ENCODE peak calls at places on chromosomes 5 and 9, in eight cellular contexts. One of them, this sample, is unnamed. For H3K4me1, the result is how much of the 10 kb centered on the place peaks cover.

GRCh38 chr5:178213003-178213449 is 8.7 kb downstream of the HNRNPAB start:
- DNase-seq in mucosa of descending colon: no peak
- DNase-seq in heart left ventricle: no peak
- DNase-seq in endodermal cell: peak
- DNase-seq in heart right ventricle: no peak
- DNase-seq in A549: no peak
- DNase-seq in breast epithelium: no peak
- DNase-seq in HCT116: no peak
- DNase-seq in this sample: no peak

GRCh38 chr9:136098844-136099243 is 3.8 kb upstream of the NACC2 start:
- DNase-seq in breast epithelium: no peak
- DNase-seq in mucosa of descending colon: no peak
- DNase-seq in HCT116: no peak
- DNase-seq in A549: no peak
- DNase-seq in endodermal cell: no peak
- DNase-seq in heart right ventricle: no peak
- DNase-seq in heart left ventricle: no peak
- DNase-seq in this sample: no peak

GRCh38 chr5:145237843-145238242 is 597.3 kb downstream of the PRELID2 start:
- DNase-seq in HCT116: peak
- DNase-seq in A549: peak
- DNase-seq in mucosa of descending colon: no peak
- DNase-seq in breast epithelium: no peak
- DNase-seq in heart right ventricle: no peak
- DNase-seq in heart left ventricle: no peak
- DNase-seq in endodermal cell: peak
- DNase-seq in this sample: no peak

GRCh38 chr5:178223196-178223773 is 9.3 kb downstream of the PHYKPL start:
- DNase-seq in mucosa of descending colon: no peak
- DNase-seq in endodermal cell: peak
- DNase-seq in HCT116: no peak
- DNase-seq in A549: no peak
- DNase-seq in heart left ventricle: no peak
- DNase-seq in breast epithelium: no peak
- DNase-seq in heart right ventricle: no peak
- DNase-seq in this sample: no peak

GRCh38 chr9:124357591-124358361 is 57.5 kb downstream of the PSMB7 start:
- DNase-seq in endodermal cell: peak
- DNase-seq in breast epithelium: no peak
- DNase-seq in mucosa of descending colon: no peak
- DNase-seq in HCT116: no peak
- DNase-seq in heart right ventricle: no peak
- DNase-seq in A549: no peak
- DNase-seq in heart left ventricle: no peak
- DNase-seq in this sample: no peak

GRCh38 chr5:128407956-128408355 is 130.1 kb downstream of the FBN2 start:
- DNase-seq in heart right ventricle: no peak
- DNase-seq in heart left ventricle: no peak
- DNase-seq in breast epithelium: no peak
- DNase-seq in HCT116: no peak
- DNase-seq in A549: no peak
- DNase-seq in mucosa of descending colon: no peak
- DNase-seq in endodermal cell: no peak
- DNase-seq in this sample: no peak

GRCh38 chr9:117929873-117930272 is 225.7 kb downstream of the TLR4 start:
- DNase-seq in A549: no peak
- DNase-seq in mucosa of descending colon: no peak
- DNase-seq in HCT116: no peak
- DNase-seq in heart left ventricle: no peak
- DNase-seq in endodermal cell: no peak
- DNase-seq in heart right ventricle: no peak
- DNase-seq in breast epithelium: no peak
- DNase-seq in this sample: no peak

GRCh38 chr9:135701067-135701967 is 668 bp upstream of the KCNT1 start:
- DNase-seq in mucosa of descending colon: no peak
- DNase-seq in endodermal cell: no peak
- DNase-seq in breast epithelium: no peak
- DNase-seq in A549: no peak
- DNase-seq in heart left ventricle: no peak
- DNase-seq in heart right ventricle: no peak
- DNase-seq in HCT116: no peak
- DNase-seq in this sample: no peak

GRCh38 chr5:140041492-140042421 is 1.3 kb downstream of the NRG2 start:
- DNase-seq in heart left ventricle: peak
- DNase-seq in breast epithelium: no peak
- DNase-seq in endodermal cell: peak
- DNase-seq in mucosa of descending colon: peak
- DNase-seq in HCT116: no peak
- DNase-seq in A549: peak
- DNase-seq in heart right ventricle: peak
- DNase-seq in this sample: peak

GRCh38 chr5:140041099-140041491 is 2.0 kb downstream of the NRG2 start:
- DNase-seq in mucosa of descending colon: no peak
- DNase-seq in heart right ventricle: no peak
- DNase-seq in HCT116: no peak
- DNase-seq in A549: no peak
- DNase-seq in breast epithelium: no peak
- DNase-seq in endodermal cell: no peak
- DNase-seq in heart left ventricle: no peak
- DNase-seq in this sample: no peak

GRCh38 chr5:140044041-140044440 is 942 bp upstream of the NRG2 start:
- DNase-seq in A549: no peak
- DNase-seq in breast epithelium: no peak
- DNase-seq in endodermal cell: no peak
- DNase-seq in HCT116: no peak
- DNase-seq in mucosa of descending colon: no peak
- DNase-seq in heart right ventricle: no peak
- DNase-seq in heart left ventricle: no peak
- DNase-seq in this sample: no peak

GRCh38 chr5:140042551-140043507 is at the start of gene NRG2:
- DNase-seq in mucosa of descending colon: peak
- DNase-seq in breast epithelium: peak
- DNase-seq in HCT116: peak
- DNase-seq in heart left ventricle: peak
- DNase-seq in heart right ventricle: peak
- DNase-seq in A549: peak
- DNase-seq in endodermal cell: peak
- DNase-seq in this sample: peak

GRCh38 chr5:140043508-140043872 is 391 bp upstream of the NRG2 start:
- DNase-seq in heart right ventricle: peak
- DNase-seq in heart left ventricle: peak
- DNase-seq in HCT116: no peak
- DNase-seq in A549: peak
- DNase-seq in breast epithelium: no peak
- DNase-seq in endodermal cell: peak
- DNase-seq in mucosa of descending colon: no peak
- DNase-seq in this sample: no peak
- TF ChIP-seq CTCF in heart right ventricle: no peak
- TF ChIP-seq CTCF in heart left ventricle: no peak
- TF ChIP-seq CTCF in HCT116: no peak
- TF ChIP-seq CTCF in A549: peak
- TF ChIP-seq CTCF in breast epithelium: no peak
- TF ChIP-seq CTCF in endodermal cell: peak
- TF ChIP-seq CTCF in mucosa of descending colon: no peak
- TF ChIP-seq CTCF in this sample: peak

GRCh38 chr5:172178301-172179031 is 9.6 kb downstream of the STK10 start:
- DNase-seq in breast epithelium: no peak
- DNase-seq in heart left ventricle: no peak
- DNase-seq in heart right ventricle: no peak
- DNase-seq in HCT116: no peak
- DNase-seq in mucosa of descending colon: peak
- DNase-seq in endodermal cell: no peak
- DNase-seq in A549: no peak
- DNase-seq in this sample: no peak

GRCh38 chr5:172173771-172174170 is 14.3 kb downstream of the STK10 start:
- DNase-seq in heart left ventricle: no peak
- DNase-seq in A549: no peak
- DNase-seq in breast epithelium: no peak
- DNase-seq in mucosa of descending colon: peak
- DNase-seq in heart right ventricle: no peak
- DNase-seq in endodermal cell: no peak
- DNase-seq in HCT116: no peak
- DNase-seq in this sample: peak

GRCh38 chr5:172172912-172173591 is 15.0 kb downstream of the STK10 start:
- DNase-seq in HCT116: no peak
- DNase-seq in A549: no peak
- DNase-seq in heart left ventricle: no peak
- DNase-seq in endodermal cell: no peak
- DNase-seq in breast epithelium: no peak
- DNase-seq in mucosa of descending colon: no peak
- DNase-seq in heart right ventricle: peak
- DNase-seq in this sample: no peak

GRCh38 chr5:172177232-172177631 is 10.8 kb downstream of the STK10 start:
- DNase-seq in A549: no peak
- DNase-seq in heart right ventricle: no peak
- DNase-seq in mucosa of descending colon: no peak
- DNase-seq in HCT116: no peak
- DNase-seq in heart left ventricle: no peak
- DNase-seq in breast epithelium: no peak
- DNase-seq in endodermal cell: no peak
- DNase-seq in this sample: no peak

GRCh38 chr5:172175263-172175719 is 12.7 kb downstream of the STK10 start:
- DNase-seq in endodermal cell: no peak
- DNase-seq in A549: no peak
- DNase-seq in breast epithelium: no peak
- DNase-seq in heart right ventricle: peak
- DNase-seq in HCT116: no peak
- DNase-seq in mucosa of descending colon: peak
- DNase-seq in heart left ventricle: no peak
- DNase-seq in this sample: no peak
- H3K4me1 ChIP-seq in endodermal cell: under half
- H3K4me1 ChIP-seq in A549: under half
- H3K4me1 ChIP-seq in breast epithelium: under half
- H3K4me1 ChIP-seq in heart right ventricle: half or more
- H3K4me1 ChIP-seq in HCT116: under half
- H3K4me1 ChIP-seq in mucosa of descending colon: under half
- H3K4me1 ChIP-seq in heart left ventricle: under half
- H3K4me1 ChIP-seq in this sample: under half

GRCh38 chr9:70409280-70409679 is 5.2 kb downstream of the KLF9 start:
- DNase-seq in heart left ventricle: no peak
- DNase-seq in breast epithelium: no peak
- DNase-seq in HCT116: no peak
- DNase-seq in heart right ventricle: no peak
- DNase-seq in A549: no peak
- DNase-seq in mucosa of descending colon: no peak
- DNase-seq in endodermal cell: no peak
- DNase-seq in this sample: no peak

GRCh38 chr9:70407081-70407503 is 7.4 kb downstream of the KLF9 start:
- DNase-seq in HCT116: no peak
- DNase-seq in endodermal cell: no peak
- DNase-seq in mucosa of descending colon: no peak
- DNase-seq in A549: peak
- DNase-seq in breast epithelium: no peak
- DNase-seq in heart left ventricle: no peak
- DNase-seq in heart right ventricle: no peak
- DNase-seq in this sample: no peak

GRCh38 chr9:70410368-70410767 is 4.1 kb downstream of the KLF9 start:
- DNase-seq in mucosa of descending colon: no peak
- DNase-seq in heart left ventricle: no peak
- DNase-seq in breast epithelium: no peak
- DNase-seq in HCT116: no peak
- DNase-seq in endodermal cell: no peak
- DNase-seq in A549: no peak
- DNase-seq in heart right ventricle: no peak
- DNase-seq in this sample: no peak

GRCh38 chr9:70409800-70410199 is 4.7 kb downstream of the KLF9 start:
- DNase-seq in heart right ventricle: no peak
- DNase-seq in mucosa of descending colon: no peak
- DNase-seq in A549: no peak
- DNase-seq in HCT116: no peak
- DNase-seq in breast epithelium: no peak
- DNase-seq in endodermal cell: no peak
- DNase-seq in heart left ventricle: no peak
- DNase-seq in this sample: no peak

DNA sequence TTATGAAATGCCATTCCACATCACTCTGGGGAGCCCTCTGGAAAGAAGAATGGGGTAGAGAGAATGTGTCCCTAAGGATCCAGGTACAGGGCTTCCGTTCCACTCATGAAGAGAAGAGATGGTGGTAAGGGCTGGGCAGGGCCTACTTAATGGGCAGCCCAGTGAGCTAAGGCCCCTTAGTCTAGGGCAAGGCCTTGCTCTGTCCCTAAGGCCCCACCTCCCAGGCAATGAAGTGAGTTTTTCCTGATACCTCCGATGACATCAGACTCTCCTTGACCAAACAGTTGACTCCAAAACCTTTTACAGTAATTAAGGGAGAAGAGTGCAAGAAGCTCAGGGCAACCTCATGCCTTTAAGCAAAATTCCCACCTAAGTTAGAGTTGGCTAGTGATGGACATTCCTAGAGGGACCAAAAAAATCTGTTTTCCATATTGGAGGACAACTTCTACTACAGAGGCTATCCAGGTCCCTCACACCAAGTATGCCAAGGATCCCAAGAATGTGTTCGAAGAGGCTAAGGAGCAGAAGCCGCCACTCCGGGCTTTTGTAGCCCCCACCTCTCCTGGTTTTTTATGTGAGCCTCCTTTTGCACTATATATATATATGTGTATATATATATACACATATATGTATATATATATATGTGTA is 5.9 kb downstream of the KLF9 start:
- DNase-seq in heart left ventricle: no peak
- DNase-seq in endodermal cell: no peak
- DNase-seq in heart right ventricle: no peak
- DNase-seq in breast epithelium: no peak
- DNase-seq in A549: no peak
- DNase-seq in mucosa of descending colon: no peak
- DNase-seq in HCT116: no peak
- DNase-seq in this sample: no peak
- TF ChIP-seq CTCF in heart left ventricle: no peak
- TF ChIP-seq CTCF in endodermal cell: no peak
- TF ChIP-seq CTCF in heart right ventricle: no peak
- TF ChIP-seq CTCF in breast epithelium: no peak
- TF ChIP-seq CTCF in A549: no peak
- TF ChIP-seq CTCF in mucosa of descending colon: no peak
- TF ChIP-seq CTCF in HCT116: no peak
- TF ChIP-seq CTCF in this sample: no peak

DNA sequence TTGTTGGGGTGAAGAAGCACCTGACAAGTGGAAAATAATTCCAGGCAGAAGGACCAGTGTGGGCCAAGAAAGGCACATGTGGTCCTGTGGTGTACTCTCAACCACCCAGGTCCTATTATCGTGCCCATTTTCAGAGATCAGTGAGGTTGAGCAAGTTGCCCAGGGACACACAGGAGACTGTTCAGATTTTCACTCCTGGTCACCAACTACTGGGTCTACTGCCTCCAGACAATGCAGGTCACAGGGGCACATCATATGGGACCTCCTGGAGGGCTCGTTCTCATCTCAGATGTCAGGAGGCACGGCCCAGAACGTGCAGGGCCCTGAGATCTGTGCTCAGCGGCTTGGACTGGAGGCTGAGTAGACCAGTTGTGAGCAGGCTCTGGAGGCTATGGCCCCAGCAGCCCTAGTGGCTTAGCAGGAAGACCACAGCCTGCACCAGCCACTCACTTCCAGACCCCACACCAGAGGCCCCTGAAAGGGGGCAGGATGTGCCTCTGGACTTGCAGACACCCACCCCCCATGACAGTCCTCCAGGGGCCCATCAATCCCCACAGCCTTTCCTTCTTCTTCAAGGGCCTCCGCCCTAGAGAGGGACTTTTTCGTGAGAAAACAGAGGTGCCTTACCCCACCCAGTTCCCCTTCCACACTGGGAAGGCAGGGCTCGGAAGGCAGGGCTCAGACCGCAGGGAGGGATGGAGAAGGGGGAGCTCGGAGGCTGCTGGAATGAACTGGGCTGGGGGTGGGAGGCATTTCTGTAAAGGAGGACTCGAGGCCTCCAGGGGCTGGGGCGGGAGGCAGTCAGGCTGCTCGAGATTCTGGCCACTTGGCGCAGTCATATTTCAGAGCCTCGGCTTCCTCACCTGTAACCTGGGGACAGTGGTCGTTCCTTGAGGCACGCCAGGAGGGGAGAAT is 82.7 kb upstream of the NEURL1B start:
- DNase-seq in breast epithelium: no peak
- DNase-seq in A549: no peak
- DNase-seq in mucosa of descending colon: no peak
- DNase-seq in heart right ventricle: no peak
- DNase-seq in HCT116: no peak
- DNase-seq in heart left ventricle: no peak
- DNase-seq in endodermal cell: no peak
- DNase-seq in this sample: no peak
- H3K4me1 ChIP-seq in breast epithelium: under half
- H3K4me1 ChIP-seq in A549: under half
- H3K4me1 ChIP-seq in mucosa of descending colon: under half
- H3K4me1 ChIP-seq in heart right ventricle: half or more
- H3K4me1 ChIP-seq in HCT116: under half
- H3K4me1 ChIP-seq in heart left ventricle: under half
- H3K4me1 ChIP-seq in endodermal cell: under half
- H3K4me1 ChIP-seq in this sample: under half